ENCODE peak calls at places on chromosomes 12 and 14, in eight cellular contexts. L is A549, T is GM23248, A is heart left ventricle, Q is astrocyte, E is K562, U is uterus, K is neuronal stem cell. Z is an unnamed sample. For H3K4me1 and H3K9me3, the result is how much of the 10 kb centered on the place peaks cover.

GRCh38 chr12:31597066-31597465 is 6.1 kb upstream of the DENND5B start:
- DNase-seq in L (no peak), T (no peak), A (no peak), Q (no peak), E (no peak), U (no peak), K (no peak), Z (no peak)

GRCh38 chr12:18882690-18883089 is 144.8 kb downstream of the CAPZA3 start:
- DNase-seq in L (no peak), T (no peak), A (no peak), Q (no peak), E (peak), U (no peak), K (no peak), Z (no peak)

GRCh38 chr14:102293784-102294183 is 11.2 kb downstream of the MOK start:
- DNase-seq in L (no peak), T (peak), A (no peak), Q (peak), E (no peak), U (no peak), K (no peak), Z (no peak)

GRCh38 chr14:72544615-72545387 is 349.1 kb downstream of the DPF3 start:
- DNase-seq in L (no peak), T (no peak), A (no peak), Q (no peak), E (no peak), U (no peak), K (peak), Z (no peak)

GRCh38 chr14:81471062-81471461 is 62.6 kb downstream of the SEL1L start:
- DNase-seq in L (no peak), T (no peak), A (no peak), Q (no peak), E (no peak), U (no peak), K (no peak), Z (no peak)

GRCh38 chr12:131375972-131376345 is 334.9 kb upstream of the SFSWAP start:
- DNase-seq in L (no peak), T (no peak), A (no peak), Q (no peak), E (no peak), U (no peak), K (no peak), Z (peak)

GRCh38 chr14:73234029-73234428 is 3.3 kb upstream of the PAPLN start:
- DNase-seq in L (no peak), T (no peak), A (no peak), Q (no peak), E (no peak), U (no peak), K (no peak), Z (no peak)

GRCh38 chr12:76720068-76720467 is 43.8 kb upstream of the ZDHHC17 start:
- DNase-seq in L (peak), T (peak), A (no peak), Q (peak), E (no peak), U (no peak), K (no peak), Z (no peak)

GRCh38 chr14:65847065-65847847 is 434.7 kb downstream of the FUT8 start:
- DNase-seq in L (no peak), T (no peak), A (no peak), Q (no peak), E (peak), U (no peak), K (no peak), Z (no peak)

GRCh38 chr12:108730337-108731104 is 797 bp downstream of the CORO1C start:
- DNase-seq in L (peak), T (peak), A (peak), Q (peak), E (peak), U (peak), K (peak), Z (peak)

GRCh38 chr12:108729612-108730336 is 1.5 kb downstream of the CORO1C start:
- DNase-seq in L (no peak), T (peak), A (no peak), Q (peak), E (peak), U (no peak), K (peak), Z (no peak)

GRCh38 chr12:108728820-108729611 is 2.3 kb downstream of the CORO1C start:
- DNase-seq in L (no peak), T (peak), A (no peak), Q (peak), E (no peak), U (no peak), K (no peak), Z (no peak)

GRCh38 chr12:108731105-108731865 is at the start of gene CORO1C:
- DNase-seq in L (peak), T (peak), A (peak), Q (peak), E (peak), U (peak), K (peak), Z (peak)

GRCh38 chr12:108727868-108728735 is 3.2 kb downstream of the CORO1C start:
- DNase-seq in L (no peak), T (no peak), A (no peak), Q (peak), E (no peak), U (no peak), K (no peak), Z (no peak)
- H3K4me3 ChIP-seq in L (no peak), T (peak), A (no peak), Q (peak), E (peak), U (peak), K (no peak), Z (peak)

GRCh38 chr12:91129662-91130362 is 18.5 kb upstream of the LUM start:
- DNase-seq in L (no peak), T (no peak), A (no peak), Q (no peak), E (no peak), U (no peak), K (no peak), Z (no peak)

GRCh38 chr12:91138337-91138905 is 27.1 kb upstream of the LUM start:
- DNase-seq in L (no peak), T (peak), A (no peak), Q (no peak), E (no peak), U (peak), K (no peak), Z (no peak)

GRCh38 chr12:91139264-91139663 is 28.0 kb upstream of the LUM start:
- DNase-seq in L (no peak), T (no peak), A (no peak), Q (no peak), E (no peak), U (no peak), K (no peak), Z (no peak)

GRCh38 chr12:91133871-91134270 is 22.6 kb upstream of the LUM start:
- DNase-seq in L (no peak), T (peak), A (no peak), Q (peak), E (no peak), U (no peak), K (no peak), Z (no peak)
- H3K4me1 ChIP-seq in L (under half), T (under half), A (under half), Q (under half), E (under half), U (under half), K (under half), Z (under half)

DNA sequence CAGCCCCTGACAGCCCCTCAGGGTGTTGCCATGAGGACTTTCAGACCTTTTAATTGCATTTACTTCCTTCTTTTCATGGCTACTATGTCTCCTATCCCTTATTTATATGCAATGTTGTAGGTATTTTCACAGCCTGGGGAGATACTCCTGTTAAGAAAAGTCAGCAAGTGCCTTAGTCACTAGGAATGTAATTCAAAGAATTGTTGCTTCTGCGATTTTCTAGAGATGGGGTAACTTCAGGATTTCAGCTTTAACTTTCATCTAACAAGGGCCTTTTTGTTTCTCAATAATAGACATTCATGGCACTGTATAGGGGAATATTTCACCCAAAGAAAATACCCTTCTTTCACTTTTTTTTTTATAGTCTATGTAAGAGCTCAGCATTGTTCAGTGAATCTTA is 533.3 kb upstream of the MIS18BP1 start:
- DNase-seq in L (no peak), T (no peak), A (no peak), Q (no peak), E (no peak), U (no peak), K (no peak), Z (no peak)
- H3K9me3 ChIP-seq in L (under half), T (under half), A (half or more), Q (under half), E (under half), U (under half), K (under half), Z (under half)

DNA sequence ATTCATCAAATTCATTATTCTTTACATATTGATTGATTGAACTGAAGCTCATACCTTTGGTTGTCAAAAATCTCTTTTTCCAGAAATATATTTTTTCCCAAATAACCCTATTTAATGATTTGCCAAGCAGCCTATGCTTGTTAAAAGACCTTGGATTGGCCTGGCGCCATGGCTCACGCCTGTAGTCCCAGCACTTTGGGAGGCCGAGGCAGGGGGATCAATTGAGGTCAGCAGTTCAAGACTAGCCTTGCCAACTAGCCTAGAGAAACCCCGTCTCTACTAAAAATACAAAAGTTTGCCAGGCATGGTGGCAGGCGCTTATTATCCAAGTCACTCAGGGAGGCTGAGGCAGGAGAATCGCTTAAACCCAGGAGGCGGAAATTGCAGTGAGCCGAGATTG is 165.1 kb upstream of the MGAT4C start:
- DNase-seq in L (no peak), T (no peak), A (no peak), Q (no peak), E (no peak), U (no peak), K (no peak), Z (no peak)
- H3K4me3 ChIP-seq in L (no peak), T (no peak), A (no peak), Q (no peak), E (no peak), U (no peak), K (no peak), Z (no peak)

Z was measured in upper lobe of right lung.